ENCODE peak calls at places on chromosomes 3 and 15, in nine cellular contexts. S is cardiac fibroblast, N is NT2/D1, G is thoracic aorta, F is neural progenitor cell, D is AG04450, L is brain microvascular endothelial cell, U is PC-9, Q is right cardiac atrium. E is an unnamed sample.

GRCh38 chr3:107704477-107704876 is 181.7 kb downstream of the BBX start:
- DNase-seq in Q (no peak), U (no peak), F (no peak), L (peak), S (peak), N (no peak), G (no peak), D (peak), E (no peak)

GRCh38 chr15:50558012-50558411 is 11.5 kb upstream of the USP50 start:
- DNase-seq in F (no peak), G (no peak), Q (no peak), L (no peak), U (no peak), D (no peak), N (no peak), S (no peak), E (no peak)

GRCh38 chr3:108215876-108216275 is 6.3 kb downstream of the IFT57 start:
- DNase-seq in U (no peak), S (no peak), G (no peak), L (no peak), N (no peak), F (no peak), Q (no peak), D (no peak), E (no peak)

GRCh38 chr3:67357610-67358458 is 296.6 kb downstream of the SUCLG2 start:
- DNase-seq in G (no peak), F (peak), S (peak), N (peak), Q (no peak), D (no peak), L (peak), U (no peak), E (peak)

GRCh38 chr3:145124886-145125285 is 1036.1 kb downstream of the PLOD2 start:
- DNase-seq in D (no peak), L (no peak), N (no peak), G (no peak), Q (no peak), F (no peak), U (no peak), S (no peak), E (no peak)

GRCh38 chr3:30609930-30610701 is 3.7 kb downstream of the TGFBR2 start:
- DNase-seq in Q (no peak), U (no peak), L (no peak), G (no peak), N (no peak), D (no peak), S (no peak), F (no peak), E (no peak)

GRCh38 chr3:29392625-29393388 is 111.9 kb downstream of the RBMS3 start:
- DNase-seq in D (no peak), L (no peak), Q (no peak), G (no peak), U (no peak), S (no peak), N (no peak), F (no peak), E (no peak)

GRCh38 chr3:136672457-136672856 is 79.7 kb downstream of the STAG1 start:
- DNase-seq in L (no peak), N (no peak), U (no peak), D (no peak), F (no peak), Q (no peak), S (no peak), G (no peak), E (no peak)

GRCh38 chr3:194971965-194972364 is 286.3 kb downstream of the FAM43A start:
- DNase-seq in G (no peak), D (no peak), U (no peak), S (no peak), F (no peak), N (no peak), Q (no peak), L (no peak), E (no peak)

GRCh38 chr15:89783861-89784685 is 7.9 kb downstream of the MESP2 start:
- DNase-seq in Q (peak), L (no peak), F (no peak), G (no peak), U (no peak), N (no peak), S (peak), D (no peak), E (peak)

GRCh38 chr15:67803996-67804843 is 21.1 kb upstream of the SKOR1 start:
- DNase-seq in Q (no peak), U (no peak), L (no peak), F (peak), S (no peak), D (no peak), G (no peak), N (no peak), E (peak)

GRCh38 chr3:55735976-55736375 is 248.9 kb upstream of the WNT5A start:
- DNase-seq in S (no peak), L (no peak), N (no peak), G (no peak), D (no peak), Q (no peak), U (no peak), F (no peak), E (no peak)

GRCh38 chr3:3699407-3699806 is 99.8 kb upstream of the LRRN1 start:
- DNase-seq in L (no peak), U (no peak), G (no peak), Q (no peak), S (no peak), D (no peak), F (no peak), N (no peak), E (no peak)

GRCh38 chr3:29067014-29067413 is 213.9 kb upstream of the RBMS3 start:
- DNase-seq in L (no peak), S (peak), F (no peak), Q (no peak), G (no peak), N (no peak), D (no peak), U (no peak), E (no peak)

GRCh38 chr3:13314877-13315276 is 105.2 kb downstream of the NUP210 start:
- DNase-seq in S (no peak), L (no peak), Q (no peak), U (no peak), G (no peak), D (no peak), N (no peak), F (no peak), E (no peak)

GRCh38 chr15:98647774-98648653 is at the start of gene IGF1R:
- DNase-seq in G (peak), S (peak), N (peak), F (peak), U (peak), D (peak), L (peak), Q (peak), E (peak)

GRCh38 chr3:177437513-177438337 is 240.4 kb upstream of the TBL1XR1 start:
- DNase-seq in N (no peak), S (no peak), D (no peak), Q (no peak), U (no peak), L (no peak), G (no peak), F (no peak), E (no peak)

GRCh38 chr3:59386165-59386564 is 336.3 kb upstream of the CFAP20DC start:
- DNase-seq in L (no peak), N (no peak), S (no peak), Q (no peak), D (no peak), U (no peak), G (no peak), F (no peak), E (no peak)

GRCh38 chr3:150798122-150798618 is 35.2 kb upstream of the SIAH2 start:
- DNase-seq in D (no peak), L (no peak), U (no peak), S (no peak), G (no peak), N (peak), F (peak), Q (no peak), E (no peak)

GRCh38 chr3:126380011-126380768 is 14.5 kb upstream of the CFAP100 start:
- DNase-seq in G (no peak), D (no peak), L (no peak), U (no peak), N (no peak), F (no peak), S (no peak), Q (peak), E (no peak)

GRCh38 chr3:55719508-55719907 is 232.4 kb upstream of the WNT5A start:
- DNase-seq in S (no peak), L (no peak), Q (no peak), N (no peak), G (no peak), D (no peak), F (no peak), U (no peak), E (no peak)

GRCh38 chr3:53074761-53075742 is 29.2 kb upstream of the SFMBT1 start:
- DNase-seq in G (no peak), Q (no peak), U (no peak), S (no peak), L (no peak), F (no peak), D (no peak), N (no peak), E (peak)

GRCh38 chr3:53180305-53181023 is 19.5 kb downstream of the PRKCD start:
- DNase-seq in S (no peak), D (no peak), G (no peak), L (no peak), Q (no peak), U (no peak), F (no peak), N (no peak), E (no peak)

GRCh38 chr3:193530231-193531165 is 24.2 kb downstream of the ATP13A4 start:
- DNase-seq in F (no peak), S (no peak), U (no peak), Q (no peak), G (no peak), N (no peak), L (no peak), D (no peak), E (no peak)

GRCh38 chr3:14289590-14290453 is 111.2 kb downstream of the LSM3 start:
- DNase-seq in U (peak), F (no peak), G (no peak), N (peak), Q (no peak), D (peak), S (peak), L (peak), E (no peak)

GRCh38 chr3:59821274-59821673 is 771.4 kb upstream of the CFAP20DC start:
- DNase-seq in L (no peak), D (no peak), F (no peak), U (no peak), S (no peak), N (no peak), Q (no peak), G (no peak), E (no peak)

GRCh38 chr3:162525791-162526190 is 1029.2 kb downstream of the OTOL1 start:
- DNase-seq in F (no peak), D (no peak), S (peak), Q (no peak), U (no peak), G (no peak), L (no peak), N (no peak), E (no peak)

GRCh38 chr15:65211157-65211982 is at the start of gene CILP:
- DNase-seq in U (peak), D (peak), G (no peak), N (no peak), S (peak), L (peak), F (peak), Q (peak), E (no peak)

GRCh38 chr15:44064706-44065105 is 130.4 kb downstream of the FRMD5 start:
- DNase-seq in U (no peak), G (no peak), F (no peak), Q (no peak), S (no peak), D (no peak), L (no peak), N (no peak), E (no peak)

GRCh38 chr3:45507820-45508317 is 86.7 kb upstream of the LIMD1 start:
- DNase-seq in F (peak), N (peak), G (no peak), L (peak), D (no peak), U (no peak), Q (peak), S (peak), E (peak)

GRCh38 chr15:73932381-73933191 is 6.3 kb downstream of the LOXL1 start:
- DNase-seq in F (no peak), Q (peak), U (no peak), S (peak), N (no peak), G (no peak), L (peak), D (no peak), E (no peak)

GRCh38 chr3:51588724-51589123 is 50.2 kb downstream of the RAD54L2 start:
- DNase-seq in N (no peak), D (no peak), U (no peak), S (no peak), G (no peak), F (no peak), L (no peak), Q (no peak), E (no peak)

GRCh38 chr3:51591231-51591630 is 52.7 kb downstream of the RAD54L2 start:
- DNase-seq in N (no peak), F (no peak), Q (no peak), G (no peak), L (peak), S (no peak), U (no peak), D (no peak), E (no peak)

DNA sequence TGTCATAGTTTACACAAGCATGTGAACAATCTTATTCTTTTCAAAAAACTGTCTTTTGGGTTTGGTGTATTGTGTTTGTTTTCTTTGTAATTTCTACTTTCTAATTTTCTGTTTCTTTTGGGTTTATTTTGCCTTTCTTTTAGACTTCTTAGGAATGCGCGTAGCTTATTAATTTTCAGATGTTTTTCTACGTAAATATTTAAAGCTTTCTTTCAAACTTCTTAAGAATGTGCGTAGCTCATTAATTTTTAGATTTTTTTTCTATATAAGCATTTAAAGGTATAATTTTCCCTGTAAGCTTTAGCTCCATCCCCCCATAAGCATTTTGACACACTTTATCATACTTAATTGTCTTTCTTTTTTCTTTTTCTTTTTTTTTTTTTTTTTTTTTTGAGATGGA is 55.2 kb downstream of the RAD54L2 start:
- DNase-seq in N (no peak), F (no peak), U (no peak), Q (no peak), D (no peak), S (no peak), G (no peak), L (no peak), E (no peak)
- H3K4me3 ChIP-seq in N (no peak), F (no peak), U (no peak), Q (no peak), D (no peak), S (no peak), G (no peak), L (no peak), E (no peak)

DNA sequence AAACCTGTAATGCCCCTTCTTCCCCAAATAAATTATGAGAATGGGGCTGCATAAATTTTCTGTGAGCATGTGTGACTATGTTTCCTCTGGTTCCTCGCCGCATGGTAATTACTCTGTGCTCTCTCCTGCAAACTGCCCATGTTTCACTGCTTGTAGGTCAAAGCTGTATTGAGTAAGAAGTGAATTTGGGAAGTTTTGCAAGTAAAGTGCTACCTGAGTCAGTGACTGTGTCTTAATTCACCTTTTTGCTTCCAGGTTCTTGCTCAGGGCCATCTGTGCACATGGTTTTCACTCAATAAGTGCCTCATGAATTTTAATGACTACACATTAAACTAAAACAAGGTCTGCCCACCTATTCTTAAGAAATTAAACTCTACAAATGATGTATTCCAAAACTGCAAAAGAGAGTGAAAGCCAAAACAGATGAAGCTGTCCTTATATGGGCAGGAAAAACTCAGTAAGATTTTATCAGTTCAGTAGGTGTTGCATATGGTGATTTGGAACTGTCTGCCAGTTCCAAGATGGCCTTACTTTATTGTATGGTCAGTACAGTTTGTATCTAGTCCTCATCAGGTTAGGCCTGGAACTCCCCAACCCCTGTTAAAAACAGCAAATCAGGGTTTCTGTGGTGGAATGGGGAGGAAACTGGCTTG is 100.0 kb downstream of the LPP start:
- DNase-seq in L (no peak), D (no peak), U (no peak), Q (no peak), S (no peak), G (no peak), N (no peak), F (no peak), E (no peak)
- H3K4me3 ChIP-seq in L (no peak), D (no peak), U (no peak), Q (no peak), S (no peak), G (no peak), N (no peak), F (no peak), E (no peak)

DNA sequence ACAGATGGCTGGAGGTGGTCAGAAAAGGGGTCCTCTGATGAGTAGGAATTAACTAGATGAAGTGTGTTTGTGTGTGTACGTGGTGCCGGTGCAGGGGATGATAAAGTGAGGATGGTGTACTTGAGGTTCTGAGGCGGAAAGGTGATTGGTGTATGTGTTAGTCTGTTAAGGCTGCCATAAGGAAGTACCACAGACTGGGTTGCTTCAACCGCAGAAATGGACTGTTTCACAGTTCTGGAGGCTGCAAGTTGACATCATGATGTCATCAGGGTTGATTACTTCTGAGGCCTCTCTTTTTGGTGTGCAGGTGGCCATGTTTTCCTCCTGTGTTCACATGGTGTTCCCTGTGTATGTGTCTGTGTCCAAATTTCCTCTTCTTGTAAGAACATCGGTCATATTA is 202.4 kb upstream of the RGMA start:
- DNase-seq in S (no peak), Q (no peak), F (no peak), D (no peak), L (no peak), G (no peak), N (no peak), U (no peak), E (no peak)
- H3K4me3 ChIP-seq in S (no peak), Q (no peak), F (no peak), D (no peak), L (no peak), G (no peak), N (no peak), U (no peak), E (no peak)

DNA sequence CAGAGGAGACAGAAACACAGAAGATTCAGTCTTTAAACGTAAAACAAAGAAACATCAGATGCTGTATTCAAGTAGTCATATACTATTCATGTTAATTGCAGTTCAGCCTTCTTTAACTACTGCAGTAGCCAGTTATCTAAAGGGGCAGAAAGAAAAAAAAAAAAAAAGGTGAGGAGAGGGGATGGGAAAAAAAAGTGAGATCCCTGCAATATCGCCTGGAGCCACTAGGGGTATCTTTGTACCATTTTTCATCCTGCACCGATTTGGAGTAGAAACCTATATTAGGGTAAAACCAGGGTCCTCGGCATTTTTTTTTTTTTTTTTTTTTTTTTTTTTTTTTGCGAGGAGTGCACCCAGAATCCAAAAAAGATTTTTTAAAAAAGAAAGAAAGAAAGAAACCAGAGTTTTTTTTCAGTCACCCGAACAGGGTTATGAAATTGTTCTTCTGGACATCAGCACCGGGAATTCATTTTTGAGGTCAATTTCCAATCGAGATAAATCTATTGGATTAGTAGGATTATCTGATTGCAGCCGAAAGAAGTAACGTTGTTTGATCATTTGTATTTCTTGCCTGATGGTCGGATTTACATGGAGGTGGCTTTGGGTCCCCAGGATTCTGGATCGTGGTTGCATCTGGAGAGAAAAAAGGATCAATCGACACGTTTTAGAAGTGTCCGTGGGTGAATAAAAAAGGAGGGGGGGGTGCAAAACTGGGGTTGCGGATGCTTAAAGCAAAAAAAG is 186.7 kb downstream of the NLGN1 start:
- DNase-seq in N (peak), F (peak), U (no peak), L (peak), Q (no peak), S (peak), D (no peak), G (no peak), E (peak)
- H3K4me3 ChIP-seq in N (peak), F (peak), U (peak), L (peak), Q (peak), S (peak), D (peak), G (peak), E (peak)

DNA sequence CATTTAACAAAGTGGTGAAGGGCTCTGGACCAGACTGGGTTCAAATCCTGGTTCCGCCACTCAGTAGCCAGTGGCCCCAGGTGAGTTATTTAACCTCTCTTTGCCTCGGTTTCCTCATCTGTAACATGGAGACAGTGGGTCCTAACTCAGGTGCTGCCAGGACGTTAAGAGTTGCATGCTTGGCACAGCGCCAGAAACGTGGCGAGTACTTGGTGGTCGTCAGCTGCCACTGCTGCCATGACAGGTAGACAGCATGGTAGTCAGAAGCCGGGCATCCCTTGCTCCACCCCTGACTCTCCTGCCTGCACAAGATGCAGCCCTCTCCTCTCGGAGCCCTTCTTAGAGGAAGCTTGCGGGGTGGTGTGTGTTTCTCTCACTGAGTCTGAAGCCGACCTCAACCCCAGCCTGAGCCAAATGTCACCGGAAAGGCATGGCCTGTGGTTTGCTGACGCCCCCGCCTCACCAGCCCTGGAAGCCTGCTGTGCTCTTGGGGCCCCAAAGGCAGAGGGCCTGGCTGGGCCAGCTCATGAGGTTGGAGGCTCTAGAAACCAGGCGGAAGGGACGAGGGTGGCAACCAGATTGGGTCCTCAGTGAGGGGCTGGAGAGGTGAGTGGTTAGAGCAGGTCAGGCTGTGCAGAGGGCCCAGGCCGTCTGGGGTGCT is 160.8 kb upstream of the TLE3 start:
- DNase-seq in L (no peak), Q (peak), N (no peak), F (no peak), D (no peak), G (no peak), U (no peak), S (no peak), E (peak)
- H3K4me3 ChIP-seq in L (no peak), Q (no peak), N (no peak), F (no peak), D (no peak), G (peak), U (no peak), S (no peak), E (no peak)

E was measured in H7.